ENCODE peak calls at places on chromosomes 5 and 9, in four cellular contexts. One of them, this sample, is unnamed.

GRCh38 chr9:135885100-135885853 is 22.1 kb downstream of the CAMSAP1 start:
- DNase-seq in right atrium auricular region: no peak
- DNase-seq in neural progenitor cell: no peak
- DNase-seq in upper lobe of right lung: no peak
- DNase-seq in this sample: no peak

GRCh38 chr5:171986772-171987171 is 19.7 kb downstream of the FBXW11 start:
- DNase-seq in upper lobe of right lung: no peak
- DNase-seq in right atrium auricular region: no peak
- DNase-seq in neural progenitor cell: no peak
- DNase-seq in this sample: no peak

GRCh38 chr5:100840364-100840763 is 62.7 kb downstream of the ST8SIA4 start:
- DNase-seq in upper lobe of right lung: no peak
- DNase-seq in right atrium auricular region: no peak
- DNase-seq in neural progenitor cell: no peak
- DNase-seq in this sample: no peak

GRCh38 chr9:20436475-20437195 is 185.7 kb downstream of the MLLT3 start:
- DNase-seq in right atrium auricular region: no peak
- DNase-seq in neural progenitor cell: no peak
- DNase-seq in upper lobe of right lung: no peak
- DNase-seq in this sample: no peak

GRCh38 chr9:100498592-100498991 is 25.6 kb downstream of the TMEFF1 start:
- DNase-seq in upper lobe of right lung: no peak
- DNase-seq in right atrium auricular region: no peak
- DNase-seq in neural progenitor cell: no peak
- DNase-seq in this sample: no peak

GRCh38 chr5:122942164-122942914 is 94.2 kb downstream of the PPIC start:
- DNase-seq in upper lobe of right lung: no peak
- DNase-seq in neural progenitor cell: no peak
- DNase-seq in right atrium auricular region: no peak
- DNase-seq in this sample: no peak

GRCh38 chr5:423233-423565 is 19.8 kb upstream of the EXOC3 start:
- DNase-seq in upper lobe of right lung: peak; percentile 58
- DNase-seq in neural progenitor cell: no peak
- DNase-seq in right atrium auricular region: no peak
- DNase-seq in this sample: peak; percentile 26

GRCh38 chr5:168137265-168137664 is 154.2 kb upstream of the WWC1 start:
- DNase-seq in upper lobe of right lung: no peak
- DNase-seq in neural progenitor cell: no peak
- DNase-seq in right atrium auricular region: no peak
- DNase-seq in this sample: no peak

GRCh38 chr9:114282926-114283325 is 40.0 kb upstream of the ORM1 start:
- DNase-seq in right atrium auricular region: no peak
- DNase-seq in neural progenitor cell: no peak
- DNase-seq in upper lobe of right lung: peak; percentile 17
- DNase-seq in this sample: no peak

GRCh38 chr5:173342813-173343435 is 14.7 kb upstream of the STC2 start:
- DNase-seq in right atrium auricular region: peak; percentile 46
- DNase-seq in upper lobe of right lung: no peak
- DNase-seq in neural progenitor cell: no peak
- DNase-seq in this sample: no peak

GRCh38 chr9:30718483-30718882 is 1666.0 kb upstream of the ACO1 start:
- DNase-seq in right atrium auricular region: no peak
- DNase-seq in neural progenitor cell: no peak
- DNase-seq in upper lobe of right lung: no peak
- DNase-seq in this sample: no peak

GRCh38 chr9:137255448-137256114 is 454 bp downstream of the NELFB start:
- DNase-seq in upper lobe of right lung: peak; percentile 86
- DNase-seq in right atrium auricular region: no peak
- DNase-seq in neural progenitor cell: no peak
- DNase-seq in this sample: no peak

GRCh38 chr5:170211575-170212334 is 21.0 kb upstream of the C5orf58 start:
- DNase-seq in upper lobe of right lung: no peak
- DNase-seq in right atrium auricular region: no peak
- DNase-seq in neural progenitor cell: no peak
- DNase-seq in this sample: no peak

GRCh38 chr5:38846379-38846967 is 661 bp downstream of the OSMR start:
- DNase-seq in right atrium auricular region: no peak
- DNase-seq in upper lobe of right lung: no peak
- DNase-seq in neural progenitor cell: no peak
- DNase-seq in this sample: no peak

GRCh38 chr9:136026266-136026942 is 65.2 kb upstream of the UBAC1 start:
- DNase-seq in neural progenitor cell: no peak
- DNase-seq in right atrium auricular region: no peak
- DNase-seq in upper lobe of right lung: no peak
- DNase-seq in this sample: no peak

GRCh38 chr5:58149345-58149744 is 310.5 kb downstream of the PLK2 start:
- DNase-seq in upper lobe of right lung: no peak
- DNase-seq in neural progenitor cell: no peak
- DNase-seq in right atrium auricular region: no peak
- DNase-seq in this sample: no peak

GRCh38 chr5:147348046-147348445 is 113.2 kb downstream of the STK32A start:
- DNase-seq in neural progenitor cell: no peak
- DNase-seq in upper lobe of right lung: no peak
- DNase-seq in right atrium auricular region: no peak
- DNase-seq in this sample: no peak

GRCh38 chr5:143065185-143065584 is 295.0 kb downstream of the ARHGAP26 start:
- DNase-seq in right atrium auricular region: no peak
- DNase-seq in upper lobe of right lung: no peak
- DNase-seq in neural progenitor cell: no peak
- DNase-seq in this sample: no peak

GRCh38 chr5:33049298-33049697 is 338.2 kb downstream of the NPR3 start:
- DNase-seq in upper lobe of right lung: no peak
- DNase-seq in neural progenitor cell: no peak
- DNase-seq in right atrium auricular region: no peak
- DNase-seq in this sample: no peak

GRCh38 chr5:54443264-54443663 is 12.2 kb upstream of the HSPB3 start:
- DNase-seq in upper lobe of right lung: no peak
- DNase-seq in neural progenitor cell: peak; percentile 51
- DNase-seq in right atrium auricular region: no peak
- DNase-seq in this sample: no peak

GRCh38 chr5:156913719-156914370 is 49.2 kb downstream of the TIMD4 start:
- DNase-seq in upper lobe of right lung: no peak
- DNase-seq in right atrium auricular region: no peak
- DNase-seq in neural progenitor cell: peak; percentile 49
- DNase-seq in this sample: no peak

GRCh38 chr5:35026280-35026840 is 21.4 kb downstream of the AGXT2 start:
- DNase-seq in upper lobe of right lung: no peak
- DNase-seq in right atrium auricular region: no peak
- DNase-seq in neural progenitor cell: no peak
- DNase-seq in this sample: no peak

GRCh38 chr5:151632524-151632923 is 41.4 kb upstream of the FAT2 start:
- DNase-seq in neural progenitor cell: no peak
- DNase-seq in upper lobe of right lung: no peak
- DNase-seq in right atrium auricular region: no peak
- DNase-seq in this sample: no peak

GRCh38 chr9:114722363-114722695 is 40.3 kb upstream of the TEX48 start:
- DNase-seq in upper lobe of right lung: no peak
- DNase-seq in right atrium auricular region: no peak
- DNase-seq in neural progenitor cell: no peak
- DNase-seq in this sample: no peak

GRCh38 chr5:123429993-123430392 is 6.8 kb upstream of the CEP120 start:
- DNase-seq in right atrium auricular region: no peak
- DNase-seq in neural progenitor cell: no peak
- DNase-seq in upper lobe of right lung: no peak
- DNase-seq in this sample: no peak

GRCh38 chr9:4038182-4038723 is 261.6 kb downstream of the GLIS3 start:
- DNase-seq in right atrium auricular region: no peak
- DNase-seq in upper lobe of right lung: no peak
- DNase-seq in neural progenitor cell: no peak
- DNase-seq in this sample: no peak

GRCh38 chr5:1244976-1245375 is 19.8 kb downstream of the SLC6A18 start:
- DNase-seq in right atrium auricular region: no peak
- DNase-seq in neural progenitor cell: peak; percentile 31
- DNase-seq in upper lobe of right lung: no peak
- DNase-seq in this sample: no peak

GRCh38 chr5:98368141-98368540 is 405.3 kb upstream of the RGMB start:
- DNase-seq in upper lobe of right lung: no peak
- DNase-seq in neural progenitor cell: no peak
- DNase-seq in right atrium auricular region: no peak
- DNase-seq in this sample: no peak

GRCh38 chr5:54719384-54720306 is 202.1 kb downstream of the SNX18 start:
- DNase-seq in neural progenitor cell: peak; percentile 74
- DNase-seq in right atrium auricular region: no peak
- DNase-seq in upper lobe of right lung: no peak
- DNase-seq in this sample: no peak

GRCh38 chr5:53262348-53262970 is 152.9 kb upstream of the MOCS2 start:
- DNase-seq in upper lobe of right lung: no peak
- DNase-seq in right atrium auricular region: no peak
- DNase-seq in neural progenitor cell: peak; percentile 46
- DNase-seq in this sample: no peak

GRCh38 chr5:104635216-104635615 is 1072.6 kb upstream of the NUDT12 start:
- DNase-seq in right atrium auricular region: no peak
- DNase-seq in upper lobe of right lung: no peak
- DNase-seq in neural progenitor cell: no peak
- DNase-seq in this sample: no peak

GRCh38 chr5:96657068-96657467 is 5.1 kb upstream of the CAST start:
- DNase-seq in neural progenitor cell: no peak
- DNase-seq in right atrium auricular region: peak; percentile 77
- DNase-seq in upper lobe of right lung: no peak
- DNase-seq in this sample: no peak

GRCh38 chr5:45385321-45386058 is 310.7 kb downstream of the HCN1 start:
- DNase-seq in right atrium auricular region: no peak
- DNase-seq in neural progenitor cell: no peak
- DNase-seq in upper lobe of right lung: no peak
- DNase-seq in this sample: no peak

GRCh38 chr9:93071464-93071863 is 13.0 kb downstream of the SUSD3 start:
- DNase-seq in neural progenitor cell: peak; percentile 56
- DNase-seq in right atrium auricular region: no peak
- DNase-seq in upper lobe of right lung: no peak
- DNase-seq in this sample: no peak

GRCh38 chr5:6439588-6440550 is 8.8 kb upstream of the UBE2QL1 start:
- DNase-seq in neural progenitor cell: no peak
- DNase-seq in right atrium auricular region: no peak
- DNase-seq in upper lobe of right lung: no peak
- DNase-seq in this sample: no peak

GRCh38 chr9:113617550-113617949 is 154.0 kb downstream of the RGS3 start:
- DNase-seq in upper lobe of right lung: no peak
- DNase-seq in right atrium auricular region: no peak
- DNase-seq in neural progenitor cell: peak; percentile 53
- DNase-seq in this sample: no peak

GRCh38 chr5:10384483-10384882 is 31.0 kb downstream of the MARCHF6 start:
- DNase-seq in right atrium auricular region: no peak
- DNase-seq in neural progenitor cell: no peak
- DNase-seq in upper lobe of right lung: no peak
- DNase-seq in this sample: no peak

GRCh38 chr9:107557236-107557990 is 67.8 kb upstream of the KLF4 start:
- DNase-seq in right atrium auricular region: no peak
- DNase-seq in upper lobe of right lung: no peak
- DNase-seq in neural progenitor cell: no peak
- DNase-seq in this sample: no peak

GRCh38 chr5:132761321-132762240 is 14.4 kb downstream of the CCNI2 start:
- DNase-seq in neural progenitor cell: no peak
- DNase-seq in right atrium auricular region: peak; percentile 55
- DNase-seq in upper lobe of right lung: no peak
- DNase-seq in this sample: no peak

GRCh38 chr9:91305596-91305995 is 56.1 kb downstream of the AUH start:
- DNase-seq in neural progenitor cell: no peak
- DNase-seq in upper lobe of right lung: no peak
- DNase-seq in right atrium auricular region: no peak
- DNase-seq in this sample: no peak
- H3K27ac ChIP-seq in neural progenitor cell: no peak overlapping the region
- H3K27ac ChIP-seq in upper lobe of right lung: no peak overlapping the region
- H3K27ac ChIP-seq in right atrium auricular region: no peak overlapping the region
- H3K27ac ChIP-seq in this sample: no peak overlapping the region

GRCh38 chr5:149827086-149827485 is 97.0 kb downstream of the PPARGC1B start:
- DNase-seq in right atrium auricular region: no peak
- DNase-seq in neural progenitor cell: no peak
- DNase-seq in upper lobe of right lung: no peak
- DNase-seq in this sample: no peak

GRCh38 chr5:149826574-149826973 is 96.5 kb downstream of the PPARGC1B start:
- DNase-seq in upper lobe of right lung: no peak
- DNase-seq in right atrium auricular region: no peak
- DNase-seq in neural progenitor cell: no peak
- DNase-seq in this sample: no peak

GRCh38 chr5:149828161-149829011 is 98.3 kb downstream of the PPARGC1B start:
- DNase-seq in upper lobe of right lung: peak; percentile 89
- DNase-seq in neural progenitor cell: peak; percentile 93
- DNase-seq in right atrium auricular region: peak; percentile 92
- DNase-seq in this sample: peak; percentile 96

GRCh38 chr5:149829954-149830353 is 99.8 kb downstream of the PPARGC1B start:
- DNase-seq in right atrium auricular region: no peak
- DNase-seq in neural progenitor cell: peak; percentile 33
- DNase-seq in upper lobe of right lung: no peak
- DNase-seq in this sample: no peak

GRCh38 chr5:149827501-149827990 is 97.4 kb downstream of the PPARGC1B start:
- DNase-seq in neural progenitor cell: no peak
- DNase-seq in upper lobe of right lung: no peak
- DNase-seq in right atrium auricular region: no peak
- DNase-seq in this sample: no peak
- H3K4me1 ChIP-seq in neural progenitor cell: no peaks in the 10 kb centered on the region
- H3K4me1 ChIP-seq in upper lobe of right lung: peaks cover 6% of the 10 kb centered on the region
- H3K4me1 ChIP-seq in right atrium auricular region: peaks cover 50% of the 10 kb centered on the region
- H3K4me1 ChIP-seq in this sample: no peaks in the 10 kb centered on the region

DNA sequence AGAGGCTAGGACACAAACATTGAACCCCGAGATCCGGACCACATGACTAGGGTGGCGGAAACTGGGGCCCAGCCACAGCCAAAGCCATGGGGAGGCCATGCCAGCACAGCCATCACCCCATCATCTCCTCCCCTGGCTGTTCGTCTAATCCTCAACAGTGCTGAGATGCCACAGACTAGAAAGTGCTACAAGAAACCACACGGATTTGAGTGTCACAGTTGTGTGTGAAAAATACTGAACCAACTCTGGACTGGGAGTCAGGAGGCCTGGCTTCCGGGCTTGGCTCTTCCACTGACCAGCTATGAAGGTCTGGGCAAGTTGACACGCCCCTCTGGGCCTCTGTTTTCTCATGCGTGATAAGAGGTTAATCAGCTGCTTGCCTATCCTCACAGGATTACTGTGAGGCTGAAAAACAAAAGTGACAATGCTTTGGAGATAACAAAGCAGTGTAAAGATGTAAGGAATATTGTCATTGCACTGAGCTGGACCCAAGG is 38.8 kb upstream of the SHB start:
- DNase-seq in upper lobe of right lung: no peak
- DNase-seq in right atrium auricular region: peak; percentile 50
- DNase-seq in neural progenitor cell: peak; percentile 85
- DNase-seq in this sample: no peak
- H3K27ac ChIP-seq in upper lobe of right lung: no peak overlapping the region
- H3K27ac ChIP-seq in right atrium auricular region: no peak overlapping the region
- H3K27ac ChIP-seq in neural progenitor cell: no peak overlapping the region
- H3K27ac ChIP-seq in this sample: no peak overlapping the region

GRCh38 chr9:33146298-33146697 is 20.8 kb downstream of the B4GALT1 start:
- DNase-seq in right atrium auricular region: no peak
- DNase-seq in neural progenitor cell: no peak
- DNase-seq in upper lobe of right lung: peak; percentile 3
- DNase-seq in this sample: no peak

GRCh38 chr9:33151007-33151557 is 16.1 kb downstream of the B4GALT1 start:
- DNase-seq in upper lobe of right lung: no peak
- DNase-seq in right atrium auricular region: peak; percentile 69
- DNase-seq in neural progenitor cell: no peak
- DNase-seq in this sample: peak; percentile 61

GRCh38 chr9:33148367-33149019 is 18.6 kb downstream of the B4GALT1 start:
- DNase-seq in neural progenitor cell: no peak
- DNase-seq in upper lobe of right lung: no peak
- DNase-seq in right atrium auricular region: no peak
- DNase-seq in this sample: no peak

GRCh38 chr9:33151601-33152000 is 15.5 kb downstream of the B4GALT1 start:
- DNase-seq in upper lobe of right lung: no peak
- DNase-seq in neural progenitor cell: no peak
- DNase-seq in right atrium auricular region: no peak
- DNase-seq in this sample: no peak

GRCh38 chr9:33147770-33148169 is 19.4 kb downstream of the B4GALT1 start:
- DNase-seq in neural progenitor cell: no peak
- DNase-seq in right atrium auricular region: no peak
- DNase-seq in upper lobe of right lung: peak; percentile 19
- DNase-seq in this sample: peak; percentile 17
- H3K4me1 ChIP-seq in neural progenitor cell: no peaks in the 10 kb centered on the region
- H3K4me1 ChIP-seq in right atrium auricular region: peaks cover 92% of the 10 kb centered on the region
- H3K4me1 ChIP-seq in upper lobe of right lung: peaks cover 89% of the 10 kb centered on the region
- H3K4me1 ChIP-seq in this sample: peaks cover 24% of the 10 kb centered on the region

This sample was measured in Peyer's patch.